ENCODE peak calls at places on chromosomes 11 and 22, in six cellular contexts. One of them, this sample, is unnamed.

GRCh38 chr22:44188986-44189630 is 8.4 kb downstream of the PARVG start:
- DNase-seq in stimulated activated CD4-positive, alpha-beta T cell treated with anti-CD3 and anti-CD28 coated beads, Interleukin-2, amount 100 ng/mL, for 24 hours: no peak
- DNase-seq in substantia nigra: no peak
- DNase-seq in GM20000: no peak
- DNase-seq in sigmoid colon: peak; percentile 46
- DNase-seq in endothelial cell: no peak
- DNase-seq in this sample: no peak

GRCh38 chr11:3115321-3115720 is 49.8 kb downstream of the OSBPL5 start:
- DNase-seq in sigmoid colon: no peak
- DNase-seq in stimulated activated CD4-positive, alpha-beta T cell treated with anti-CD3 and anti-CD28 coated beads, Interleukin-2, amount 100 ng/mL, for 24 hours: no peak
- DNase-seq in endothelial cell: no peak
- DNase-seq in substantia nigra: no peak
- DNase-seq in GM20000: no peak
- DNase-seq in this sample: no peak

GRCh38 chr11:65150513-65151271 is 16.4 kb upstream of the SYVN1 start:
- DNase-seq in endothelial cell: no peak
- DNase-seq in substantia nigra: peak; percentile 85
- DNase-seq in stimulated activated CD4-positive, alpha-beta T cell treated with anti-CD3 and anti-CD28 coated beads, Interleukin-2, amount 100 ng/mL, for 24 hours: no peak
- DNase-seq in sigmoid colon: peak; percentile 90
- DNase-seq in GM20000: peak; percentile 23
- DNase-seq in this sample: peak; percentile 54

GRCh38 chr22:27139935-27140493 is 482.6 kb downstream of the MIAT start:
- DNase-seq in substantia nigra: no peak
- DNase-seq in endothelial cell: no peak
- DNase-seq in sigmoid colon: peak; percentile 75
- DNase-seq in GM20000: no peak
- DNase-seq in stimulated activated CD4-positive, alpha-beta T cell treated with anti-CD3 and anti-CD28 coated beads, Interleukin-2, amount 100 ng/mL, for 24 hours: no peak
- DNase-seq in this sample: no peak

GRCh38 chr11:72238492-72239295 is 5.3 kb downstream of the PHOX2A start:
- DNase-seq in stimulated activated CD4-positive, alpha-beta T cell treated with anti-CD3 and anti-CD28 coated beads, Interleukin-2, amount 100 ng/mL, for 24 hours: no peak
- DNase-seq in endothelial cell: no peak
- DNase-seq in sigmoid colon: peak; percentile 72
- DNase-seq in GM20000: peak; percentile 29
- DNase-seq in substantia nigra: no peak
- DNase-seq in this sample: no peak

GRCh38 chr22:40487663-40488249 is 117.4 kb downstream of the SGSM3 start:
- DNase-seq in GM20000: no peak
- DNase-seq in stimulated activated CD4-positive, alpha-beta T cell treated with anti-CD3 and anti-CD28 coated beads, Interleukin-2, amount 100 ng/mL, for 24 hours: no peak
- DNase-seq in sigmoid colon: no peak
- DNase-seq in substantia nigra: no peak
- DNase-seq in endothelial cell: no peak
- DNase-seq in this sample: no peak

GRCh38 chr11:44632466-44633123 is 67.1 kb downstream of the CD82 start:
- DNase-seq in endothelial cell: peak; percentile 56
- DNase-seq in stimulated activated CD4-positive, alpha-beta T cell treated with anti-CD3 and anti-CD28 coated beads, Interleukin-2, amount 100 ng/mL, for 24 hours: peak; percentile 39
- DNase-seq in sigmoid colon: peak; percentile 74
- DNase-seq in substantia nigra: peak; percentile 51
- DNase-seq in GM20000: peak; percentile 61
- DNase-seq in this sample: peak; percentile 34

GRCh38 chr11:22711212-22711770 is 44.9 kb downstream of the GAS2 start:
- DNase-seq in stimulated activated CD4-positive, alpha-beta T cell treated with anti-CD3 and anti-CD28 coated beads, Interleukin-2, amount 100 ng/mL, for 24 hours: no peak
- DNase-seq in endothelial cell: no peak
- DNase-seq in sigmoid colon: no peak
- DNase-seq in substantia nigra: no peak
- DNase-seq in GM20000: no peak
- DNase-seq in this sample: no peak

GRCh38 chr11:34614334-34615113 is 6.4 kb upstream of the EHF start:
- DNase-seq in sigmoid colon: no peak
- DNase-seq in substantia nigra: no peak
- DNase-seq in endothelial cell: no peak
- DNase-seq in stimulated activated CD4-positive, alpha-beta T cell treated with anti-CD3 and anti-CD28 coated beads, Interleukin-2, amount 100 ng/mL, for 24 hours: no peak
- DNase-seq in GM20000: peak; percentile 27
- DNase-seq in this sample: no peak

GRCh38 chr11:76910620-76911414 is 50.1 kb downstream of the ACER3 start:
- DNase-seq in GM20000: no peak
- DNase-seq in stimulated activated CD4-positive, alpha-beta T cell treated with anti-CD3 and anti-CD28 coated beads, Interleukin-2, amount 100 ng/mL, for 24 hours: no peak
- DNase-seq in endothelial cell: no peak
- DNase-seq in sigmoid colon: peak; percentile 65
- DNase-seq in substantia nigra: no peak
- DNase-seq in this sample: no peak

GRCh38 chr11:23688835-23689234 is 808.0 kb upstream of the LUZP2 start:
- DNase-seq in GM20000: no peak
- DNase-seq in endothelial cell: no peak
- DNase-seq in stimulated activated CD4-positive, alpha-beta T cell treated with anti-CD3 and anti-CD28 coated beads, Interleukin-2, amount 100 ng/mL, for 24 hours: no peak
- DNase-seq in substantia nigra: no peak
- DNase-seq in sigmoid colon: no peak
- DNase-seq in this sample: no peak

GRCh38 chr11:35622070-35622469 is 3.8 kb downstream of the FJX1 start:
- DNase-seq in sigmoid colon: no peak
- DNase-seq in stimulated activated CD4-positive, alpha-beta T cell treated with anti-CD3 and anti-CD28 coated beads, Interleukin-2, amount 100 ng/mL, for 24 hours: no peak
- DNase-seq in endothelial cell: no peak
- DNase-seq in substantia nigra: no peak
- DNase-seq in GM20000: no peak
- DNase-seq in this sample: no peak

GRCh38 chr11:75560644-75561043 is 1.4 kb upstream of the SERPINH1 start:
- DNase-seq in GM20000: no peak
- DNase-seq in endothelial cell: no peak
- DNase-seq in sigmoid colon: no peak
- DNase-seq in substantia nigra: no peak
- DNase-seq in stimulated activated CD4-positive, alpha-beta T cell treated with anti-CD3 and anti-CD28 coated beads, Interleukin-2, amount 100 ng/mL, for 24 hours: no peak
- DNase-seq in this sample: no peak

GRCh38 chr22:42277988-42278776 is 7.7 kb upstream of the TCF20 start:
- DNase-seq in GM20000: peak; percentile 61
- DNase-seq in endothelial cell: peak; percentile 27
- DNase-seq in substantia nigra: peak; percentile 33
- DNase-seq in stimulated activated CD4-positive, alpha-beta T cell treated with anti-CD3 and anti-CD28 coated beads, Interleukin-2, amount 100 ng/mL, for 24 hours: no peak
- DNase-seq in sigmoid colon: peak; percentile 60
- DNase-seq in this sample: peak; percentile 60

GRCh38 chr22:38760477-38761201 is 4.8 kb upstream of the SUN2 start:
- DNase-seq in sigmoid colon: no peak
- DNase-seq in stimulated activated CD4-positive, alpha-beta T cell treated with anti-CD3 and anti-CD28 coated beads, Interleukin-2, amount 100 ng/mL, for 24 hours: no peak
- DNase-seq in substantia nigra: peak; percentile 51
- DNase-seq in GM20000: no peak
- DNase-seq in endothelial cell: no peak
- DNase-seq in this sample: no peak

GRCh38 chr22:19495562-19496323 is 16.0 kb downstream of the CDC45 start:
- DNase-seq in substantia nigra: no peak
- DNase-seq in stimulated activated CD4-positive, alpha-beta T cell treated with anti-CD3 and anti-CD28 coated beads, Interleukin-2, amount 100 ng/mL, for 24 hours: no peak
- DNase-seq in GM20000: no peak
- DNase-seq in endothelial cell: peak; percentile 18
- DNase-seq in sigmoid colon: no peak
- DNase-seq in this sample: no peak

GRCh38 chr11:113521737-113522517 is 46.7 kb upstream of the DRD2 start:
- DNase-seq in substantia nigra: no peak
- DNase-seq in endothelial cell: no peak
- DNase-seq in stimulated activated CD4-positive, alpha-beta T cell treated with anti-CD3 and anti-CD28 coated beads, Interleukin-2, amount 100 ng/mL, for 24 hours: no peak
- DNase-seq in sigmoid colon: no peak
- DNase-seq in GM20000: no peak
- DNase-seq in this sample: no peak

GRCh38 chr11:109247071-109247470 is 174.9 kb upstream of the C11orf87 start:
- DNase-seq in substantia nigra: no peak
- DNase-seq in endothelial cell: no peak
- DNase-seq in GM20000: no peak
- DNase-seq in stimulated activated CD4-positive, alpha-beta T cell treated with anti-CD3 and anti-CD28 coated beads, Interleukin-2, amount 100 ng/mL, for 24 hours: no peak
- DNase-seq in sigmoid colon: no peak
- DNase-seq in this sample: no peak

GRCh38 chr11:76291576-76292526 is 85.5 kb upstream of the WNT11 start:
- DNase-seq in sigmoid colon: no peak
- DNase-seq in stimulated activated CD4-positive, alpha-beta T cell treated with anti-CD3 and anti-CD28 coated beads, Interleukin-2, amount 100 ng/mL, for 24 hours: no peak
- DNase-seq in endothelial cell: no peak
- DNase-seq in substantia nigra: no peak
- DNase-seq in GM20000: no peak
- DNase-seq in this sample: no peak

GRCh38 chr11:35615911-35616900 is 2.1 kb upstream of the FJX1 start:
- DNase-seq in stimulated activated CD4-positive, alpha-beta T cell treated with anti-CD3 and anti-CD28 coated beads, Interleukin-2, amount 100 ng/mL, for 24 hours: no peak
- DNase-seq in endothelial cell: no peak
- DNase-seq in sigmoid colon: no peak
- DNase-seq in GM20000: peak; percentile 75
- DNase-seq in substantia nigra: peak; percentile 68
- DNase-seq in this sample: peak; percentile 59

GRCh38 chr11:3167143-3168119 is 2.3 kb upstream of the OSBPL5 start:
- DNase-seq in endothelial cell: no peak
- DNase-seq in substantia nigra: no peak
- DNase-seq in sigmoid colon: no peak
- DNase-seq in GM20000: no peak
- DNase-seq in stimulated activated CD4-positive, alpha-beta T cell treated with anti-CD3 and anti-CD28 coated beads, Interleukin-2, amount 100 ng/mL, for 24 hours: no peak
- DNase-seq in this sample: no peak

GRCh38 chr11:84396521-84396920 is 1110.4 kb upstream of the CCDC90B start:
- DNase-seq in stimulated activated CD4-positive, alpha-beta T cell treated with anti-CD3 and anti-CD28 coated beads, Interleukin-2, amount 100 ng/mL, for 24 hours: no peak
- DNase-seq in substantia nigra: no peak
- DNase-seq in GM20000: no peak
- DNase-seq in endothelial cell: no peak
- DNase-seq in sigmoid colon: no peak
- DNase-seq in this sample: no peak

GRCh38 chr22:39128508-39128907 is 24.0 kb downstream of the CBX7 start:
- DNase-seq in endothelial cell: no peak
- DNase-seq in sigmoid colon: peak; percentile 61
- DNase-seq in GM20000: peak; percentile 3
- DNase-seq in stimulated activated CD4-positive, alpha-beta T cell treated with anti-CD3 and anti-CD28 coated beads, Interleukin-2, amount 100 ng/mL, for 24 hours: no peak
- DNase-seq in substantia nigra: no peak
- DNase-seq in this sample: no peak

GRCh38 chr22:31952459-31952858 is 8.1 kb downstream of the YWHAH start:
- DNase-seq in sigmoid colon: no peak
- DNase-seq in GM20000: no peak
- DNase-seq in substantia nigra: no peak
- DNase-seq in stimulated activated CD4-positive, alpha-beta T cell treated with anti-CD3 and anti-CD28 coated beads, Interleukin-2, amount 100 ng/mL, for 24 hours: no peak
- DNase-seq in endothelial cell: no peak
- DNase-seq in this sample: no peak

GRCh38 chr11:95922536-95923440 is 1.1 kb downstream of the MTMR2 start:
- DNase-seq in stimulated activated CD4-positive, alpha-beta T cell treated with anti-CD3 and anti-CD28 coated beads, Interleukin-2, amount 100 ng/mL, for 24 hours: no peak
- DNase-seq in sigmoid colon: no peak
- DNase-seq in endothelial cell: no peak
- DNase-seq in substantia nigra: no peak
- DNase-seq in GM20000: no peak
- DNase-seq in this sample: no peak

GRCh38 chr11:85307381-85307780 is 319.8 kb downstream of the DLG2 start:
- DNase-seq in substantia nigra: no peak
- DNase-seq in GM20000: no peak
- DNase-seq in endothelial cell: no peak
- DNase-seq in stimulated activated CD4-positive, alpha-beta T cell treated with anti-CD3 and anti-CD28 coated beads, Interleukin-2, amount 100 ng/mL, for 24 hours: no peak
- DNase-seq in sigmoid colon: no peak
- DNase-seq in this sample: no peak

GRCh38 chr22:21933899-21934298 is 18.7 kb downstream of the PPM1F start:
- DNase-seq in substantia nigra: peak; percentile 80
- DNase-seq in sigmoid colon: no peak
- DNase-seq in GM20000: no peak
- DNase-seq in stimulated activated CD4-positive, alpha-beta T cell treated with anti-CD3 and anti-CD28 coated beads, Interleukin-2, amount 100 ng/mL, for 24 hours: no peak
- DNase-seq in endothelial cell: no peak
- DNase-seq in this sample: peak; percentile 79

GRCh38 chr11:109421981-109422590 is at the start of gene C11orf87:
- DNase-seq in substantia nigra: no peak
- DNase-seq in stimulated activated CD4-positive, alpha-beta T cell treated with anti-CD3 and anti-CD28 coated beads, Interleukin-2, amount 100 ng/mL, for 24 hours: no peak
- DNase-seq in endothelial cell: peak; percentile 52
- DNase-seq in GM20000: peak; percentile 15
- DNase-seq in sigmoid colon: no peak
- DNase-seq in this sample: peak; percentile 69